ENCODE peak calls at places on chromosomes 16 and 17, in five cellular contexts. X, T, V, H and R are unnamed samples.

GRCh38 chr17:69417545-69418483 is 3.3 kb downstream of the MAP2K6 start:
- DNase-seq in X (no peak), T (peak; percentile 94), V (no peak), H (no peak), R (no peak)

GRCh38 chr16:28140788-28141618 is 70.8 kb downstream of the XPO6 start:
- DNase-seq in X (no peak), T (peak; percentile 68), V (peak; percentile 50), H (peak; percentile 43), R (no peak)

GRCh38 chr17:36652716-36653115 is 51.3 kb downstream of the MRM1 start:
- DNase-seq in X (no peak), T (no peak), V (no peak), H (no peak), R (no peak)

GRCh38 chr17:7856081-7856791 is 1.1 kb downstream of the NAA38 start:
- DNase-seq in X (peak; percentile 66), T (peak; percentile 95), V (no peak), H (peak; percentile 57), R (peak; percentile 78)

GRCh38 chr16:58338205-58338604 is 43.4 kb upstream of the PRSS54 start:
- DNase-seq in X (no peak), T (no peak), V (no peak), H (no peak), R (no peak)

GRCh38 chr17:75645889-75646625 is 12.8 kb downstream of the SMIM5 start:
- DNase-seq in X (no peak), T (no peak), V (no peak), H (no peak), R (peak; percentile 51)

GRCh38 chr17:82814834-82815233 is 25.0 kb downstream of the ZNF750 start:
- DNase-seq in X (no peak), T (no peak), V (no peak), H (no peak), R (no peak)

GRCh38 chr17:13786000-13786598 is 184.4 kb upstream of the HS3ST3A1 start:
- DNase-seq in X (no peak), T (no peak), V (no peak), H (no peak), R (no peak)

GRCh38 chr17:80892900-80893603 is 98.6 kb upstream of the CHMP6 start:
- DNase-seq in X (peak; percentile 71), T (no peak), V (no peak), H (peak; percentile 74), R (no peak)